ENCODE peak calls at places on chromosomes 16 and 17, in nine cellular contexts. S is psoas muscle; M is CD8-positive, alpha-beta T cell; J is A549; C is PC-9; L is OCI-LY7; T is ovary; V is heart left ventricle; F is lung. G is an unnamed sample.
A peak's percentile ranks its signal among the peaks of the same experiment; 100 is the strongest.

GRCh38 chr17:76659928-76660614 is 16.5 kb upstream of the ST6GALNAC1 start:
- DNase-seq in S (no peak), M (no peak), J (peak; percentile 59), C (peak; percentile 55), L (no peak), T (no peak), V (no peak), F (no peak), G (no peak)

GRCh38 chr17:80959330-80960036 is 32.2 kb upstream of the CHMP6 start:
- DNase-seq in S (peak; percentile 90), M (no peak), J (no peak), C (peak; percentile 51), L (no peak), T (peak; percentile 85), V (peak; percentile 89), F (peak; percentile 45), G (peak; percentile 39)

GRCh38 chr17:49513044-49513395 is 17.9 kb downstream of the NGFR start:
- DNase-seq in S (no peak), M (no peak), J (no peak), C (no peak), L (no peak), T (no peak), V (no peak), F (no peak), G (no peak)

GRCh38 chr16:21121150-21121549 is 29.5 kb downstream of the DNAH3 start:
- DNase-seq in S (no peak), M (no peak), J (no peak), C (no peak), L (no peak), T (no peak), V (no peak), F (no peak), G (no peak)

GRCh38 chr16:1960665-1961630 is 1.6 kb downstream of the NDUFB10 start:
- DNase-seq in S (no peak), M (peak; percentile 44), J (peak; percentile 72), C (no peak), L (peak; percentile 69), T (no peak), V (no peak), F (no peak), G (peak; percentile 55)

GRCh38 chr16:87201052-87201451 is 116.1 kb downstream of the C16orf95 start:
- DNase-seq in S (peak; percentile 67), M (no peak), J (peak; percentile 56), C (no peak), L (no peak), T (peak; percentile 38), V (peak; percentile 65), F (peak; percentile 50), G (no peak)

GRCh38 chr17:16287563-16288027 is 65.7 kb downstream of the CENPV start:
- DNase-seq in S (no peak), M (no peak), J (peak; percentile 60), C (peak; percentile 58), L (peak; percentile 68), T (no peak), V (peak; percentile 8), F (no peak), G (no peak)

GRCh38 chr16:57537194-57537505 is 779 bp upstream of the CCDC102A start:
- DNase-seq in S (no peak), M (no peak), J (no peak), C (no peak), L (no peak), T (no peak), V (no peak), F (no peak), G (no peak)

GRCh38 chr16:21626659-21627277 is 25.6 kb downstream of the IGSF6 start:
- DNase-seq in S (no peak), M (no peak), J (peak; percentile 46), C (peak; percentile 34), L (peak; percentile 14), T (no peak), V (no peak), F (no peak), G (no peak)

GRCh38 chr16:52383071-52383470 is 163.9 kb downstream of the TOX3 start:
- DNase-seq in S (no peak), M (no peak), J (no peak), C (no peak), L (no peak), T (no peak), V (no peak), F (no peak), G (no peak)

GRCh38 chr16:84548971-84549844 is 44.7 kb upstream of the MEAK7 start:
- DNase-seq in S (peak; percentile 54), M (peak; percentile 57), J (no peak), C (no peak), L (no peak), T (no peak), V (peak; percentile 30), F (no peak), G (no peak)

GRCh38 chr16:81738831-81739496 is 40.1 kb upstream of the PLCG2 start:
- DNase-seq in S (peak; percentile 76), M (no peak), J (no peak), C (no peak), L (peak; percentile 93), T (no peak), V (peak; percentile 63), F (peak; percentile 70), G (no peak)

GRCh38 chr16:23294260-23294659 is 7.8 kb upstream of the SCNN1B start:
- DNase-seq in S (no peak), M (no peak), J (no peak), C (no peak), L (no peak), T (no peak), V (no peak), F (no peak), G (no peak)

GRCh38 chr17:72839086-72839728 is 253.3 kb downstream of the SLC39A11 start:
- DNase-seq in S (no peak), M (no peak), J (no peak), C (no peak), L (no peak), T (no peak), V (no peak), F (no peak), G (no peak)

GRCh38 chr17:50349241-50349595 is 3.3 kb downstream of the XYLT2 start:
- DNase-seq in S (no peak), M (no peak), J (no peak), C (no peak), L (no peak), T (no peak), V (no peak), F (no peak), G (no peak)

GRCh38 chr17:65131244-65131643 is 5.9 kb upstream of the RGS9 start:
- DNase-seq in S (no peak), M (no peak), J (no peak), C (no peak), L (no peak), T (no peak), V (no peak), F (no peak), G (no peak)

GRCh38 chr17:65134035-65134434 is 3.1 kb upstream of the RGS9 start:
- DNase-seq in S (no peak), M (no peak), J (no peak), C (no peak), L (no peak), T (no peak), V (no peak), F (no peak), G (no peak)

GRCh38 chr17:65130829-65131228 is 6.3 kb upstream of the RGS9 start:
- DNase-seq in S (no peak), M (no peak), J (no peak), C (no peak), L (no peak), T (no peak), V (no peak), F (no peak), G (no peak)

GRCh38 chr17:65137076-65137935 is at the start of gene RGS9:
- DNase-seq in S (peak; percentile 92), M (peak; percentile 86), J (peak; percentile 77), C (peak; percentile 86), L (peak; percentile 88), T (peak; percentile 92), V (peak; percentile 82), F (peak; percentile 84), G (peak; percentile 81)

DNA sequence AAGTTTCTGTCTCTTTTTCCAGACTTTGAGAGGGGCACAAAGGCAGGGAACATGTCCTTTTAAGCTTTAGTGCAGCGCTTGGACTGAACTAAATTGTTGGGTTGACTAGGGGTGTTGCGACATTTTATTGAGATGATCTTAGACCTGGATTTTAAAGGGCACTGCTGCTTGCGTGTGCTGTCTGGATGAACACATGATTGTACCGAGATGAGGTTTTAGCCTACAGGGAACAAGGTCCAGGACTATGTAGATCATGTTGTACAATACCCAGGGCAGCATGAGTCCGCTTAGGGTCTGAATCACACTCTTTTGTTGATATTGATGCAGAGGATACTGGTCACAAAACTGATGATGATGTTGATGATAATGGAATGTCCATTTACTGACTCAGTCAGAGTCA is 5.2 kb upstream of the RGS9 start:
- DNase-seq in S (no peak), M (no peak), J (peak; percentile 58), C (no peak), L (no peak), T (no peak), V (no peak), F (no peak), G (no peak)
- TF ChIP-seq CTCF in S (no peak), M (no peak), J (no peak), C (no peak), L (no peak), T (no peak), V (no peak), F (no peak), G (no peak)

GRCh38 chr16:88284101-88284500 is 98.7 kb upstream of the ZNF469 start:
- DNase-seq in S (no peak), M (no peak), J (no peak), C (no peak), L (no peak), T (no peak), V (no peak), F (no peak), G (no peak)
- H3K9me3 ChIP-seq in S (peaks cover 11% of the 10 kb centered on the region), M (no peaks in the 10 kb centered on the region), J (peaks cover 51% of the 10 kb centered on the region), C (peaks cover 15% of the 10 kb centered on the region), L (peaks cover 20% of the 10 kb centered on the region), T (no peaks in the 10 kb centered on the region), V (peaks cover 12% of the 10 kb centered on the region), F (no peaks in the 10 kb centered on the region), G (no peaks in the 10 kb centered on the region)

DNA sequence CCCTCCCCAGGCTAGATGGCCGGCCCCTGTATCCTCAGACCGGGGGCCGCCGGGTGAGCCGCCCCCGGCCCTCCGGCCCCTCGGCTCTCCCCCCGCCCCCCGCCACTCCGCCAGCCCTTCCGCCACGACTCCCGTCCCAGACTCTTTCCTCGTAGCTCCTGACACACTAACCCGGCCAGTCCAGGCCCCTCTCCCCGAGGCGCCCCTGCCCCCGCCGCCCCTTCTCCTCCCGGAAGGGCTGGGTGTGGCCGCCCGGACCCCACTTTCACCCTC is 5.6 kb upstream of the TLCD2 start:
- DNase-seq in S (no peak), M (no peak), J (no peak), C (no peak), L (no peak), T (no peak), V (no peak), F (no peak), G (no peak)
- TF ChIP-seq CTCF in S (no peak), M (no peak), J (no peak), C (no peak), L (no peak), T (no peak), V (no peak), F (no peak), G (no peak)

DNA sequence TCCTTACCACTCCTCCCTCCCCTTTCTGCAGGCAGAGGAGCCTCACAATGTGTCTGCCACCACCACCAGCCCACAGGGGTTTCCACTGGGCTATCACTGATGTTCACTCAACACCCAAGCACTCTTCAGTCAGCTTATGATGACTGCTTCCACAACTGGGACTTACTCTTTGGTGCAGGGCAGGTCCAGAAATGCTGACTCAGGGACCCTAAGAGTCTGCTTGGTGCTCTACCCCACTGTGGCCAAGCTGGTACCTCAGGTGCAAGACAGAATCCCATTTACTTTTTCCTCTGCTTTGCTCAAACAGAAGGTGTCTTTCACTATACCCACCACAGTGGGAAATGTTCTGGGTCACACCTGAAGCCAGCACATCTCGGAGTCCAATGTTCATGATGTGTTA is 40.1 kb downstream of the ZNF267 start:
- DNase-seq in S (no peak), M (no peak), J (no peak), C (no peak), L (no peak), T (no peak), V (no peak), F (no peak), G (no peak)
- H3K9me3 ChIP-seq in S (peaks cover 89% of the 10 kb centered on the region), M (peaks cover 71% of the 10 kb centered on the region), J (peaks cover 94% of the 10 kb centered on the region), C (peaks cover 94% of the 10 kb centered on the region), L (peaks cover 98% of the 10 kb centered on the region), T (peaks cover 29% of the 10 kb centered on the region), V (peaks cover 86% of the 10 kb centered on the region), F (peaks cover 35% of the 10 kb centered on the region), G (peaks cover 41% of the 10 kb centered on the region)